ENCODE peak calls at places on chromosomes 3 and 15, in eight cellular contexts. One of them, this sample, is unnamed.

GRCh38 chr15:58448331-58448730 is 16.5 kb downstream of the LIPC start:
- DNase-seq in cardiac muscle cell: no peak
- DNase-seq in heart right ventricle: no peak
- DNase-seq in GM23248: no peak
- DNase-seq in HCT116: no peak
- DNase-seq in aorta: no peak
- DNase-seq in ovary: no peak
- DNase-seq in left lung: no peak
- DNase-seq in this sample: no peak

GRCh38 chr3:195256639-195257453 is 14.1 kb downstream of the XXYLT1 start:
- DNase-seq in cardiac muscle cell: no peak
- DNase-seq in heart right ventricle: no peak
- DNase-seq in GM23248: no peak
- DNase-seq in HCT116: no peak
- DNase-seq in aorta: no peak
- DNase-seq in ovary: no peak
- DNase-seq in left lung: peak; percentile 73
- DNase-seq in this sample: no peak

GRCh38 chr3:96813820-96814580 is 394 bp upstream of the EPHA6 start:
- DNase-seq in cardiac muscle cell: peak; percentile 64
- DNase-seq in heart right ventricle: peak; percentile 28
- DNase-seq in GM23248: peak; percentile 72
- DNase-seq in HCT116: no peak
- DNase-seq in aorta: peak; percentile 46
- DNase-seq in ovary: peak; percentile 78
- DNase-seq in left lung: peak; percentile 80
- DNase-seq in this sample: peak; percentile 4

GRCh38 chr3:67864587-67865183 is 210.3 kb upstream of the SUCLG2 start:
- DNase-seq in cardiac muscle cell: no peak
- DNase-seq in heart right ventricle: no peak
- DNase-seq in GM23248: no peak
- DNase-seq in HCT116: no peak
- DNase-seq in aorta: no peak
- DNase-seq in ovary: no peak
- DNase-seq in left lung: no peak
- DNase-seq in this sample: no peak

GRCh38 chr15:33145447-33145846 is 49.1 kb downstream of the FMN1 start:
- DNase-seq in cardiac muscle cell: no peak
- DNase-seq in heart right ventricle: no peak
- DNase-seq in GM23248: no peak
- DNase-seq in HCT116: no peak
- DNase-seq in aorta: no peak
- DNase-seq in ovary: no peak
- DNase-seq in left lung: no peak
- DNase-seq in this sample: no peak

GRCh38 chr3:178084938-178085816 is 451.1 kb upstream of the KCNMB2 start:
- DNase-seq in cardiac muscle cell: peak; percentile 85
- DNase-seq in heart right ventricle: peak; percentile 89
- DNase-seq in GM23248: peak; percentile 62
- DNase-seq in HCT116: no peak
- DNase-seq in aorta: peak; percentile 84
- DNase-seq in ovary: peak; percentile 65
- DNase-seq in left lung: peak; percentile 67
- DNase-seq in this sample: peak; percentile 92

GRCh38 chr3:127761101-127761802 is 61.1 kb downstream of the MGLL start:
- DNase-seq in cardiac muscle cell: no peak
- DNase-seq in heart right ventricle: no peak
- DNase-seq in GM23248: no peak
- DNase-seq in HCT116: no peak
- DNase-seq in aorta: peak; percentile 62
- DNase-seq in ovary: no peak
- DNase-seq in left lung: peak; percentile 85
- DNase-seq in this sample: no peak

GRCh38 chr3:149449100-149449654 is 25.3 kb upstream of the TM4SF4 start:
- DNase-seq in cardiac muscle cell: no peak
- DNase-seq in heart right ventricle: no peak
- DNase-seq in GM23248: no peak
- DNase-seq in HCT116: no peak
- DNase-seq in aorta: no peak
- DNase-seq in ovary: no peak
- DNase-seq in left lung: no peak
- DNase-seq in this sample: no peak

GRCh38 chr3:43871627-43872245 is 181.0 kb downstream of the ABHD5 start:
- DNase-seq in cardiac muscle cell: no peak
- DNase-seq in heart right ventricle: no peak
- DNase-seq in GM23248: peak; percentile 34
- DNase-seq in HCT116: no peak
- DNase-seq in aorta: no peak
- DNase-seq in ovary: no peak
- DNase-seq in left lung: no peak
- DNase-seq in this sample: no peak

GRCh38 chr3:72185549-72186484 is 400.9 kb upstream of the PROK2 start:
- DNase-seq in cardiac muscle cell: no peak
- DNase-seq in heart right ventricle: no peak
- DNase-seq in GM23248: peak; percentile 94
- DNase-seq in HCT116: no peak
- DNase-seq in aorta: peak; percentile 63
- DNase-seq in ovary: no peak
- DNase-seq in left lung: no peak
- DNase-seq in this sample: peak; percentile 80
- H3K27ac ChIP-seq in cardiac muscle cell: no peak overlapping the region
- H3K27ac ChIP-seq in heart right ventricle: no peak overlapping the region
- H3K27ac ChIP-seq in GM23248: peak overlapping the region; percentile 85
- H3K27ac ChIP-seq in HCT116: no peak overlapping the region
- H3K27ac ChIP-seq in aorta: no peak overlapping the region
- H3K27ac ChIP-seq in ovary: no peak overlapping the region
- H3K27ac ChIP-seq in left lung: no peak overlapping the region
- H3K27ac ChIP-seq in this sample: peak overlapping the region; percentile 52

GRCh38 chr3:10292505-10293419 is at the start of gene GHRL:
- DNase-seq in cardiac muscle cell: no peak
- DNase-seq in heart right ventricle: no peak
- DNase-seq in GM23248: no peak
- DNase-seq in HCT116: no peak
- DNase-seq in aorta: peak; percentile 55
- DNase-seq in ovary: no peak
- DNase-seq in left lung: no peak
- DNase-seq in this sample: peak; percentile 58
- H3K4me3 ChIP-seq in cardiac muscle cell: no peak within 1 kb of the TSS
- H3K4me3 ChIP-seq in heart right ventricle: no peak within 1 kb of the TSS
- H3K4me3 ChIP-seq in GM23248: no peak within 1 kb of the TSS
- H3K4me3 ChIP-seq in HCT116: no peak within 1 kb of the TSS
- H3K4me3 ChIP-seq in aorta: no peak within 1 kb of the TSS
- H3K4me3 ChIP-seq in ovary: no peak within 1 kb of the TSS
- H3K4me3 ChIP-seq in left lung: no peak within 1 kb of the TSS
- H3K4me3 ChIP-seq in this sample: no peak within 1 kb of the TSS

DNA sequence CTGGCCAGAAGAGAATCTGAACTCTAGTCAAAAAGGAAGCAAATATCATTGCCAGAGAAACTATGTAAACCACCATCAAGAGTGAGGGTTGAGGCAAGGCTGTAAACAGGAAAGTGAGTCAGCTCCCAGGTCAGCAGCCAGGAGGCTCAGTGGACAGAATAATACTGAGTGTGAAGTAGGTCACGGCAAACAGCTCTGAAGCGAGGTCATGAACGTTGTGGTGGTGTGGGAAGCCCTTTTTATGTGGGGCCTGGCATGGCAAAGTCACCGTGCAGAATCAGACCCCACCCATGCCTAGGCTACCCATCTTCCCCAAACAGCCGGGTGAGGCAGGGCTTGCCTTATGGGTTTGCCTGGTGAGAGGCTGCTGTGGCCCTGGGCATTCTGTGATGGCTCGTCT is 43.9 kb downstream of the THBS1 start:
- DNase-seq in cardiac muscle cell: no peak
- DNase-seq in heart right ventricle: peak; percentile 52
- DNase-seq in GM23248: peak; percentile 94
- DNase-seq in HCT116: no peak
- DNase-seq in aorta: peak; percentile 77
- DNase-seq in ovary: peak; percentile 47
- DNase-seq in left lung: no peak
- DNase-seq in this sample: peak; percentile 89
- H3K27ac ChIP-seq in cardiac muscle cell: no peak overlapping the region
- H3K27ac ChIP-seq in heart right ventricle: peak overlapping the region; percentile 86
- H3K27ac ChIP-seq in GM23248: peak overlapping the region; percentile 71
- H3K27ac ChIP-seq in HCT116: no peak overlapping the region
- H3K27ac ChIP-seq in aorta: no peak overlapping the region
- H3K27ac ChIP-seq in ovary: no peak overlapping the region
- H3K27ac ChIP-seq in left lung: peak overlapping the region; percentile 36
- H3K27ac ChIP-seq in this sample: peak overlapping the region; percentile 83

GRCh38 chr15:62940755-62941361 is 101.7 kb upstream of the TPM1 start:
- DNase-seq in cardiac muscle cell: no peak
- DNase-seq in heart right ventricle: peak; percentile 85
- DNase-seq in GM23248: peak; percentile 98
- DNase-seq in HCT116: no peak
- DNase-seq in aorta: peak; percentile 91
- DNase-seq in ovary: peak; percentile 82
- DNase-seq in left lung: no peak
- DNase-seq in this sample: peak; percentile 99
- H3K4me3 ChIP-seq in cardiac muscle cell: no peak overlapping the region
- H3K4me3 ChIP-seq in heart right ventricle: no peak overlapping the region
- H3K4me3 ChIP-seq in GM23248: peak overlapping the region; percentile 37
- H3K4me3 ChIP-seq in HCT116: no peak overlapping the region
- H3K4me3 ChIP-seq in aorta: no peak overlapping the region
- H3K4me3 ChIP-seq in ovary: no peak overlapping the region
- H3K4me3 ChIP-seq in left lung: no peak overlapping the region
- H3K4me3 ChIP-seq in this sample: no peak overlapping the region

GRCh38 chr15:76196949-76197315 is 114.3 kb downstream of the ETFA start:
- DNase-seq in cardiac muscle cell: no peak
- DNase-seq in heart right ventricle: peak; percentile 26
- DNase-seq in GM23248: no peak
- DNase-seq in HCT116: no peak
- DNase-seq in aorta: no peak
- DNase-seq in ovary: no peak
- DNase-seq in left lung: no peak
- DNase-seq in this sample: no peak

GRCh38 chr15:76193934-76194333 is 117.3 kb downstream of the ETFA start:
- DNase-seq in cardiac muscle cell: no peak
- DNase-seq in heart right ventricle: no peak
- DNase-seq in GM23248: no peak
- DNase-seq in HCT116: no peak
- DNase-seq in aorta: no peak
- DNase-seq in ovary: no peak
- DNase-seq in left lung: no peak
- DNase-seq in this sample: no peak

GRCh38 chr15:76196286-76196948 is 114.9 kb downstream of the ETFA start:
- DNase-seq in cardiac muscle cell: peak; percentile 30
- DNase-seq in heart right ventricle: peak; percentile 40
- DNase-seq in GM23248: peak; percentile 93
- DNase-seq in HCT116: peak; percentile 36
- DNase-seq in aorta: peak; percentile 73
- DNase-seq in ovary: peak; percentile 78
- DNase-seq in left lung: no peak
- DNase-seq in this sample: peak; percentile 65

GRCh38 chr15:76197703-76198455 is 113.4 kb downstream of the ETFA start:
- DNase-seq in cardiac muscle cell: no peak
- DNase-seq in heart right ventricle: no peak
- DNase-seq in GM23248: peak; percentile 64
- DNase-seq in HCT116: peak; percentile 51
- DNase-seq in aorta: no peak
- DNase-seq in ovary: no peak
- DNase-seq in left lung: no peak
- DNase-seq in this sample: no peak

GRCh38 chr15:76195506-76196285 is 115.6 kb downstream of the ETFA start:
- DNase-seq in cardiac muscle cell: no peak
- DNase-seq in heart right ventricle: no peak
- DNase-seq in GM23248: no peak
- DNase-seq in HCT116: no peak
- DNase-seq in aorta: no peak
- DNase-seq in ovary: no peak
- DNase-seq in left lung: no peak
- DNase-seq in this sample: no peak
- H3K27ac ChIP-seq in cardiac muscle cell: no peak overlapping the region
- H3K27ac ChIP-seq in heart right ventricle: peak overlapping the region; percentile 82
- H3K27ac ChIP-seq in GM23248: peak overlapping the region; percentile 73
- H3K27ac ChIP-seq in HCT116: no peak overlapping the region
- H3K27ac ChIP-seq in aorta: peak overlapping the region; percentile 66
- H3K27ac ChIP-seq in ovary: no peak overlapping the region
- H3K27ac ChIP-seq in left lung: no peak overlapping the region
- H3K27ac ChIP-seq in this sample: no peak overlapping the region

GRCh38 chr3:128991355-128991895 is 2.5 kb downstream of the CFAP92 start:
- DNase-seq in cardiac muscle cell: no peak
- DNase-seq in heart right ventricle: no peak
- DNase-seq in GM23248: no peak
- DNase-seq in HCT116: no peak
- DNase-seq in aorta: no peak
- DNase-seq in ovary: no peak
- DNase-seq in left lung: peak; percentile 72
- DNase-seq in this sample: no peak

GRCh38 chr3:128994581-128995161 is 795 bp upstream of the CFAP92 start:
- DNase-seq in cardiac muscle cell: no peak
- DNase-seq in heart right ventricle: no peak
- DNase-seq in GM23248: no peak
- DNase-seq in HCT116: no peak
- DNase-seq in aorta: no peak
- DNase-seq in ovary: no peak
- DNase-seq in left lung: no peak
- DNase-seq in this sample: no peak

GRCh38 chr3:128994173-128994512 is 267 bp upstream of the CFAP92 start:
- DNase-seq in cardiac muscle cell: no peak
- DNase-seq in heart right ventricle: no peak
- DNase-seq in GM23248: no peak
- DNase-seq in HCT116: no peak
- DNase-seq in aorta: no peak
- DNase-seq in ovary: no peak
- DNase-seq in left lung: no peak
- DNase-seq in this sample: no peak

GRCh38 chr3:128993461-128994172 is at the start of gene CFAP92:
- DNase-seq in cardiac muscle cell: peak; percentile 92
- DNase-seq in heart right ventricle: peak; percentile 89
- DNase-seq in GM23248: peak; percentile 85
- DNase-seq in HCT116: peak; percentile 23
- DNase-seq in aorta: peak; percentile 92
- DNase-seq in ovary: peak; percentile 88
- DNase-seq in left lung: peak; percentile 98
- DNase-seq in this sample: peak; percentile 65

DNA sequence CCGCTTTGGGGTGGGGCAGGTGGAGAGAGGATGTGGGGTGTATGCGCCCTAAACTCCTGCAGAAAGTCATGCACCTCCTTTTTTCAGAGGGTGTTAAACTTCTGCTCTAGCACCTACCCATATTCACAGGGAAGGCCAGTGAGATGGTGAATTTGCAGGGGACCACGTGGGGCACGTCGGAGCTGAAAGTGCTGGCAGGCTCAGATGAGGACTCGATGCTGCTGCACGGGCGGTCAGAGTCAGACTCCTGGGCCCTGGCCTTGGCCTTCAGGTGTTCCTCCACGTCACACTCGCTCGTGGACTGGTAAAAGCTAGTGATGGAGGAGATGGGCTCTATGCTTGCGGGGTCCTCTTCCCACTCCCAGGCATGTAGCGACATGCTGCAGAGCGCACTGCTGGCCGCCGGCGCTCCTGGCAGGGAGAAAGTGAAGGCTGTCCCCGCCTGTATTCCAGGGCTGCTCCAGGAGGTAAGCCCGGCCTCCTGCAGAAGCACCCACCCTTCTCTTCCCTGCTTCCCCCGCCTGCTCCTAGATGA is 883 bp downstream of the CFAP92 start:
- DNase-seq in cardiac muscle cell: no peak
- DNase-seq in heart right ventricle: no peak
- DNase-seq in GM23248: no peak
- DNase-seq in HCT116: no peak
- DNase-seq in aorta: no peak
- DNase-seq in ovary: no peak
- DNase-seq in left lung: no peak
- DNase-seq in this sample: no peak
- H3K4me3 ChIP-seq in cardiac muscle cell: no peak overlapping the region
- H3K4me3 ChIP-seq in heart right ventricle: no peak overlapping the region
- H3K4me3 ChIP-seq in GM23248: no peak overlapping the region
- H3K4me3 ChIP-seq in HCT116: no peak overlapping the region
- H3K4me3 ChIP-seq in aorta: no peak overlapping the region
- H3K4me3 ChIP-seq in ovary: no peak overlapping the region
- H3K4me3 ChIP-seq in left lung: peak overlapping the region; percentile 44
- H3K4me3 ChIP-seq in this sample: no peak overlapping the region

GRCh38 chr3:109973733-109974132 is 636.4 kb upstream of the DPPA4 start:
- DNase-seq in cardiac muscle cell: peak; percentile 16
- DNase-seq in heart right ventricle: no peak
- DNase-seq in GM23248: peak; percentile 32
- DNase-seq in HCT116: no peak
- DNase-seq in aorta: no peak
- DNase-seq in ovary: no peak
- DNase-seq in left lung: no peak
- DNase-seq in this sample: peak; percentile 5
- H3K27ac ChIP-seq in cardiac muscle cell: no peak overlapping the region
- H3K27ac ChIP-seq in heart right ventricle: no peak overlapping the region
- H3K27ac ChIP-seq in GM23248: no peak overlapping the region
- H3K27ac ChIP-seq in HCT116: no peak overlapping the region
- H3K27ac ChIP-seq in aorta: no peak overlapping the region
- H3K27ac ChIP-seq in ovary: no peak overlapping the region
- H3K27ac ChIP-seq in left lung: no peak overlapping the region
- H3K27ac ChIP-seq in this sample: no peak overlapping the region